ENCODE peak calls at places on chromosome 12, in seven cellular contexts. V is neural crest cell, T is astrocyte of the spinal cord, D is epithelial cell of esophagus, L is fibroblast of pulmonary artery, B is mesothelial cell of epicardium, Q is Calu3. Z is an unnamed sample.

GRCh38 chr12:31029466-31029865 is 44.2 kb upstream of the DDX11 start:
- DNase-seq in B (no peak), Q (no peak), L (no peak), V (no peak), D (no peak), T (no peak), Z (no peak)

GRCh38 chr12:105855691-105856405 is 282.9 kb downstream of the NUAK1 start:
- DNase-seq in V (no peak), L (peak; percentile 40), T (no peak), B (no peak), D (no peak), Q (no peak), Z (no peak)

GRCh38 chr12:109833307-109834189 is at the start of gene TRPV4:
- DNase-seq in B (peak; percentile 59), Q (peak; percentile 58), L (peak; percentile 44), D (peak; percentile 39), T (peak; percentile 17), V (no peak), Z (no peak)

GRCh38 chr12:48157889-48158370 is 615 bp upstream of the ASB8 start:
- DNase-seq in V (no peak), D (no peak), Q (no peak), L (no peak), B (no peak), T (no peak), Z (no peak)

GRCh38 chr12:49909826-49910225 is 6.1 kb upstream of the FAIM2 start:
- DNase-seq in Q (peak; percentile 65), V (peak; percentile 30), L (peak; percentile 66), B (no peak), D (peak; percentile 71), T (peak; percentile 43), Z (peak; percentile 46)

GRCh38 chr12:93167841-93168492 is 209.8 kb upstream of the NUDT4 start:
- DNase-seq in B (no peak), D (no peak), Q (no peak), V (no peak), T (peak; percentile 33), L (no peak), Z (peak; percentile 53)

GRCh38 chr12:121860257-121860656 is 1.6 kb upstream of the HPD start:
- DNase-seq in D (no peak), B (no peak), T (no peak), L (no peak), Q (no peak), V (no peak), Z (no peak)

GRCh38 chr12:76274699-76275098 is 73.5 kb downstream of the BBS10 start:
- DNase-seq in V (no peak), L (no peak), T (peak; percentile 81), D (peak; percentile 29), Q (no peak), B (no peak), Z (no peak)

GRCh38 chr12:75443709-75444108 is 36.8 kb upstream of the GLIPR1 start:
- DNase-seq in Q (no peak), B (no peak), V (no peak), T (no peak), L (no peak), D (no peak), Z (no peak)

GRCh38 chr12:102885043-102885932 is 31.8 kb downstream of the PAH start:
- DNase-seq in T (no peak), V (no peak), B (no peak), D (no peak), Q (peak; percentile 82), L (no peak), Z (peak; percentile 67)

GRCh38 chr12:120497524-120498150 is 1.7 kb downstream of the DYNLL1 start:
- DNase-seq in V (no peak), B (no peak), Q (no peak), D (no peak), L (no peak), T (no peak), Z (no peak)

GRCh38 chr12:120498870-120499515 is 3.1 kb downstream of the DYNLL1 start:
- DNase-seq in D (peak; percentile 19), L (no peak), T (no peak), Q (no peak), V (no peak), B (no peak), Z (no peak)

GRCh38 chr12:120496353-120497340 is 734 bp downstream of the DYNLL1 start:
- DNase-seq in D (peak; percentile 57), L (peak; percentile 67), V (peak; percentile 18), B (peak; percentile 61), T (peak; percentile 51), Q (peak; percentile 38), Z (peak; percentile 67)

GRCh38 chr12:120495189-120495722 is 657 bp upstream of the DYNLL1 start:
- DNase-seq in D (no peak), Q (no peak), B (no peak), V (no peak), L (no peak), T (no peak), Z (no peak)

DNA sequence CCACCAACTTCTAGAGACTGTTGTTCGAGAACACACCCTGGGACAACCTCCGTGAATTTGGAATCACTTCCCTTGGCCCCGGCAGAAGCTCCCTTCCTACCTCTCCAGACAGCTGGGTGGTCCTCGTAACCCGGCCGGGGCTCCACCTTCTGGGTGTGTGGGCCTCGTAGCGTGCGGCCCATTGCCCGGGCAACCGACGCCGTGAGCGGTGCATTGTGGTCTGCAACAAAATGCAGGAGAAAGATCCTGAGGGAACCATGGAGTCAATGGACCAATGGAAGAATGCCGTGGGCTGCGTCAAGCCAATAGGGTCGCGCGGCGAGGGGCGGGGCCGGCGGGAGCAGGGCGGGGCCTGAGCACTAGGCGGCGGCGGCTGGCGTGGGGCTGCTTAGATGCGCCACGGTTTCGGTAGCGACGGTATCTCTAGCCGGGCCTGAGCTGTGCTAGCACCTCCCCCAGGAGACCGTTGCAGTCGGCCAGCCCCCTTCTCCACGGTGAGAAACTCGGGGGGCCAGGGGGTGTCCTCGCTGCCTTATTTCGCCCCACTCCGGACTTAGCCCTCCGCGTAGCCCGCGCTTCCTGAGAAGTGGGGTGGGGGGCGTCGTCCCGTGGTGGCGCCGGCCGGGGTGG is at the start of gene DYNLL1:
- DNase-seq in T (peak; percentile 94), V (peak; percentile 99), D (peak; percentile 97), L (peak; percentile 97), Q (peak; percentile 99), B (peak; percentile 99), Z (peak; percentile 95)
- TF ChIP-seq CTCF in T (no peak), V (no peak), D (no peak), L (no peak), Q (no peak), B (no peak), Z (no peak)

GRCh38 chr12:128671528-128672042 is 152.2 kb downstream of the SLC15A4 start:
- DNase-seq in Q (no peak), V (no peak), D (no peak), L (no peak), T (no peak), B (no peak), Z (no peak)
- TF ChIP-seq CTCF in Q (no peak), V (no peak), D (no peak), L (no peak), T (no peak), B (no peak), Z (no peak)

GRCh38 chr12:96131230-96131788 is 62.9 kb upstream of the ELK3 start:
- DNase-seq in T (no peak), L (no peak), V (no peak), B (no peak), D (no peak), Q (no peak), Z (no peak)

GRCh38 chr12:96130396-96131059 is 63.6 kb upstream of the ELK3 start:
- DNase-seq in B (no peak), T (no peak), L (no peak), V (no peak), D (no peak), Q (no peak), Z (no peak)

GRCh38 chr12:96136129-96136528 is 58.0 kb upstream of the ELK3 start:
- DNase-seq in Q (peak; percentile 12), V (no peak), D (no peak), B (no peak), L (peak; percentile 69), T (peak; percentile 87), Z (no peak)

GRCh38 chr12:96134200-96134599 is 60.0 kb upstream of the ELK3 start:
- DNase-seq in B (no peak), V (no peak), T (no peak), Q (no peak), L (no peak), D (no peak), Z (no peak)

DNA sequence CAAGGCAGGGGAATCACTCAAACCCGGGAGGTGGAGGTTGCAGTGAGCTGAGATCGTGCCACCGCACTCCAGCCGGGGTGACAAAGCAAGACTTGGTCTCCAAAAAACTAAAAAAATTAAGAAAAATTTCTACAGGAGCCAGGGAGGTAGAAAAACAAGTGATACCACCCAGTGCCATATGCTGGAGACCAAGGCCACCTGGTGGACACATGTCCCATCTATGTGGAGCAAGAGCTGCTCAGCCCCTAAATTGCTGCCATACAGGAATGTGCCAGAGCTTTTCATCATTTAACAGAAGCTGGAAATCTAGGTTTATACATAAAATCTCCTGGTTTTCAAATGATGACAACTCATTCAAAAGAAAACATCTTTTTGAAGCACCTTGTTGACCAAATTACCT is 61.4 kb upstream of the ELK3 start:
- DNase-seq in V (no peak), B (no peak), T (no peak), D (no peak), L (no peak), Q (peak; percentile 61), Z (no peak)
- TF ChIP-seq CTCF in V (peak; percentile 23), B (no peak), T (peak; percentile 7), D (peak; percentile 14), L (no peak), Q (peak; percentile 45), Z (no peak)

GRCh38 chr12:42564540-42564939 is 25.0 kb downstream of the PRICKLE1 start:
- DNase-seq in B (no peak), V (no peak), T (peak; percentile 53), Q (no peak), D (no peak), L (no peak), Z (no peak)

GRCh38 chr12:42565001-42565400 is 24.5 kb downstream of the PRICKLE1 start:
- DNase-seq in B (no peak), L (no peak), T (no peak), Q (no peak), D (no peak), V (no peak), Z (no peak)

GRCh38 chr12:42570076-42570475 is 19.5 kb downstream of the PRICKLE1 start:
- DNase-seq in Q (no peak), B (no peak), T (no peak), L (no peak), V (no peak), D (peak; percentile 47), Z (no peak)

GRCh38 chr12:42568952-42569916 is 20.3 kb downstream of the PRICKLE1 start:
- DNase-seq in L (peak; percentile 78), V (no peak), Q (no peak), B (no peak), D (peak; percentile 65), T (peak; percentile 66), Z (no peak)

DNA sequence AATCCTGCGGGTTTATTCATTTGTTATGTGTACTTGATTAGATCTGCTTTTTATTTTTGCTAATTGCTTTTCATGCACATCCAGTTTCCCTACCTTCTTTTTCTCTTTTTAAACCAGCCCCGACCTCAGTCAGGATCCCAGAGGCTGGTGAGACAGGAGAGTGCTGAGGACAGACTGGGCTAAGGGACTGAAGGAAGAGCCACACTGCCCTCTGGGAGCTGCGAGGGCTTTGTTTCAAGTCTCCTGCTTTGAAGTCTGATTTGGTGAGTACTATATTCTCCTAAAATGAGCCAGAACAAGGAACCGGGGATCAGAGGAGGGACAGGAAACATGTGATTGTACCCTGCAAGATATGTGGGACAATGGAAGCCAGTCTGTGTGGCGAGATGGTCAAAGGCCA is 23.9 kb downstream of the PRICKLE1 start:
- DNase-seq in V (no peak), L (no peak), Q (no peak), D (no peak), T (no peak), B (no peak), Z (no peak)
- TF ChIP-seq CTCF in V (no peak), L (no peak), Q (no peak), D (no peak), T (no peak), B (no peak), Z (no peak)

Z was measured in upper lobe of left lung.